ENCODE peak calls at places on chromosomes 5 and 9, in six cellular contexts. K, B, H, Z, G and Y are unnamed samples. For H3K4me1, the result is how much of the 10 kb centered on the place peaks cover.

GRCh38 chr9:137487454-137488329 is 28.6 kb upstream of the NSMF start:
- DNase-seq in G (no peak), Z (no peak), H (no peak), B (peak), K (no peak), Y (no peak)

GRCh38 chr9:92607773-92608172 is 62.2 kb downstream of the IPPK start:
- DNase-seq in G (no peak), Z (no peak), K (peak), B (peak), H (no peak), Y (no peak)

GRCh38 chr9:100150209-100150608 is 51.2 kb downstream of the INVS start:
- DNase-seq in K (no peak), G (no peak), B (peak), Z (no peak), H (no peak), Y (no peak)

GRCh38 chr5:134004626-134005414 is at the start of gene VDAC1:
- DNase-seq in B (peak), G (peak), Z (peak), H (peak), K (peak), Y (peak)

GRCh38 chr5:59036274-59036961 is 453.5 kb downstream of the RAB3C start:
- DNase-seq in Z (no peak), G (no peak), B (peak), H (peak), K (peak), Y (no peak)

GRCh38 chr9:128393171-128393761 is 22.1 kb downstream of the URM1 start:
- DNase-seq in K (no peak), G (no peak), B (peak), Z (no peak), H (no peak), Y (no peak)

GRCh38 chr9:126860757-126861466 is 473 bp downstream of the ZBTB34 start:
- DNase-seq in G (peak), H (no peak), B (peak), K (no peak), Z (peak), Y (peak)

GRCh38 chr5:176650354-176650884 is 3.1 kb downstream of the TSPAN17 start:
- DNase-seq in H (no peak), B (no peak), Z (no peak), G (peak), K (no peak), Y (no peak)

GRCh38 chr9:23821400-23822181 is 4.4 kb downstream of the ELAVL2 start:
- DNase-seq in B (peak), Z (no peak), G (no peak), K (no peak), H (no peak), Y (no peak)

GRCh38 chr5:35120745-35121144 is 73.0 kb upstream of the AGXT2 start:
- DNase-seq in H (no peak), K (no peak), Z (no peak), B (no peak), G (no peak), Y (no peak)

GRCh38 chr5:143515829-143516228 is 112.3 kb upstream of the NR3C1 start:
- DNase-seq in Z (no peak), H (no peak), B (no peak), K (no peak), G (no peak), Y (no peak)

GRCh38 chr9:93173365-93174150 is 10.4 kb upstream of the WNK2 start:
- DNase-seq in H (no peak), Z (no peak), B (peak), K (no peak), G (no peak), Y (no peak)

GRCh38 chr9:94783121-94783664 is 56.7 kb downstream of the AOPEP start:
- DNase-seq in K (peak), B (peak), H (peak), Z (peak), G (peak), Y (peak)

GRCh38 chr9:84067851-84068250 is 87.2 kb downstream of the RMI1 start:
- DNase-seq in Z (no peak), H (no peak), G (no peak), B (no peak), K (no peak), Y (no peak)

GRCh38 chr5:175230299-175230698 is 213.7 kb downstream of the DRD1 start:
- DNase-seq in H (no peak), B (no peak), Z (no peak), G (no peak), K (no peak), Y (no peak)

GRCh38 chr9:109640232-109641078 is 139.5 kb upstream of the PALM2AKAP2 start:
- DNase-seq in Z (no peak), G (no peak), K (peak), H (no peak), B (peak), Y (no peak)

GRCh38 chr5:148957591-148958202 is 105.2 kb downstream of the SH3TC2 start:
- DNase-seq in K (no peak), B (no peak), G (peak), Z (peak), H (peak), Y (peak)

GRCh38 chr5:149364719-149365118 is 6.9 kb downstream of the PCYOX1L start:
- DNase-seq in K (no peak), G (no peak), H (no peak), Z (no peak), B (no peak), Y (no peak)

GRCh38 chr5:178279723-178280438 is 47.3 kb upstream of the PHYKPL start:
- DNase-seq in K (peak), G (peak), H (peak), B (peak), Z (peak), Y (peak)

GRCh38 chr9:83701769-83702168 is 6.0 kb downstream of the UBQLN1 start:
- DNase-seq in G (no peak), K (peak), Z (peak), H (no peak), B (no peak), Y (no peak)

GRCh38 chr5:175689147-175689991 is 31.5 kb downstream of the HRH2 start:
- DNase-seq in H (no peak), G (no peak), B (peak), K (peak), Z (no peak), Y (no peak)

GRCh38 chr5:32814141-32814540 is 103.0 kb downstream of the NPR3 start:
- DNase-seq in G (no peak), H (no peak), B (peak), Z (no peak), K (peak), Y (no peak)

GRCh38 chr9:14348241-14349140 is 34.5 kb upstream of the NFIB start:
- DNase-seq in G (no peak), Z (no peak), B (no peak), K (no peak), H (no peak), Y (no peak)

GRCh38 chr5:173327948-173328895 is at the start of gene STC2:
- DNase-seq in Z (no peak), G (peak), K (peak), B (peak), H (no peak), Y (no peak)

GRCh38 chr5:127799293-127799905 is 96.2 kb downstream of the CCDC192 start:
- DNase-seq in G (no peak), B (no peak), Z (no peak), H (no peak), K (no peak), Y (no peak)

GRCh38 chr5:39198080-39198479 is 21.3 kb downstream of the FYB1 start:
- DNase-seq in H (no peak), K (peak), G (no peak), Z (no peak), B (no peak), Y (no peak)

GRCh38 chr9:129280236-129281231 is 102.5 kb upstream of the IER5L start:
- DNase-seq in B (peak), Z (no peak), H (no peak), K (no peak), G (no peak), Y (no peak)

GRCh38 chr9:36764364-36765076 is 191.8 kb downstream of the MELK start:
- DNase-seq in Z (peak), H (no peak), K (no peak), B (no peak), G (no peak), Y (no peak)

GRCh38 chr9:115267788-115268187 is 149.8 kb upstream of the TNC start:
- DNase-seq in K (no peak), H (no peak), Z (no peak), B (no peak), G (no peak), Y (no peak)

GRCh38 chr5:143014017-143014651 is 244.0 kb downstream of the ARHGAP26 start:
- DNase-seq in B (no peak), H (no peak), K (peak), G (peak), Z (peak), Y (peak)

GRCh38 chr9:123087359-123087888 is 54.0 kb downstream of the GPR21 start:
- DNase-seq in G (no peak), K (no peak), B (no peak), Z (no peak), H (no peak), Y (no peak)
- H3K4me1 ChIP-seq in G (under half), K (under half), B (under half), Z (half or more), H (under half), Y (under half)

DNA sequence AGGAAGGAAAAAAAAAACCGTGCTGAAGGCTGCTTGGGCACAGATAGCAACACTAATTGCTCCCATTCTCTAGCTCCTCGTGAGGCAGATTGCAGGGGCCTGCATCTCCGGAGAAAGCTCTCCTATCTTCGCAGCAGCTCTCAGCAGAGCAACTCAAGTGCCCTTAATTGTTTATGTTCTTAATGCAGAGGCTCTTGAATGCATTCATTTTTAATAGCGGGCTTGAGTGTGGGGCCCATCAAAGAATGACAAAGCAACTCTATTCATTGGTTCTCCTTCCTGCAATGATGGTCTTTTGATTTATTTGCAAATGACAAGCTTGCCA is 23.9 kb downstream of the TLE1 start:
- DNase-seq in K (no peak), G (no peak), H (no peak), Z (no peak), B (no peak), Y (no peak)
- H3K4me3 ChIP-seq in K (no peak), G (no peak), H (no peak), Z (no peak), B (no peak), Y (no peak)

GRCh38 chr5:151095341-151096000 is 14.6 kb upstream of the TNIP1 start:
- DNase-seq in G (peak), H (no peak), B (no peak), Z (no peak), K (no peak), Y (no peak)
- H3K4me1 ChIP-seq in G (under half), H (half or more), B (under half), Z (under half), K (under half), Y (under half)

DNA sequence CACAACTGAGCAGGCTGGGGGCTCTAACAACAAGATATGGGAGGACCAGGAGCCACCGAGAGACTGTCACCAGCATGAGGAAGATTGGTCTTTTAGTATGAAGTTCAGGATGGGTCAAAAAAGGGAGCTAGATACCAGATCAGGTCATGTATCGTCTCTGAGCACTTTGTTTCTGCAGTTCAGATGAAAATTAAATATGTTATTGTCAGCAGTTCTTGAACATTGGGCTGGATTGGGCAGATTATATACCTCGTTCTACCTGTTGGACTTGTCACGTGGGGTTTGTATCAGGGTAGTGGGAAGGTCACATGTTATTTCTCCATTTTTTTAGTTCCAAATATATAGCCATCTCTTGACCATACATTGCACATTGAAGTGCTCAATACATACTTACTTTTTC is 47.3 kb downstream of the RCL1 start:
- DNase-seq in Z (no peak), B (no peak), G (no peak), K (no peak), H (no peak), Y (no peak)
- H3K4me3 ChIP-seq in Z (no peak), B (no peak), G (no peak), K (no peak), H (no peak), Y (no peak)

DNA sequence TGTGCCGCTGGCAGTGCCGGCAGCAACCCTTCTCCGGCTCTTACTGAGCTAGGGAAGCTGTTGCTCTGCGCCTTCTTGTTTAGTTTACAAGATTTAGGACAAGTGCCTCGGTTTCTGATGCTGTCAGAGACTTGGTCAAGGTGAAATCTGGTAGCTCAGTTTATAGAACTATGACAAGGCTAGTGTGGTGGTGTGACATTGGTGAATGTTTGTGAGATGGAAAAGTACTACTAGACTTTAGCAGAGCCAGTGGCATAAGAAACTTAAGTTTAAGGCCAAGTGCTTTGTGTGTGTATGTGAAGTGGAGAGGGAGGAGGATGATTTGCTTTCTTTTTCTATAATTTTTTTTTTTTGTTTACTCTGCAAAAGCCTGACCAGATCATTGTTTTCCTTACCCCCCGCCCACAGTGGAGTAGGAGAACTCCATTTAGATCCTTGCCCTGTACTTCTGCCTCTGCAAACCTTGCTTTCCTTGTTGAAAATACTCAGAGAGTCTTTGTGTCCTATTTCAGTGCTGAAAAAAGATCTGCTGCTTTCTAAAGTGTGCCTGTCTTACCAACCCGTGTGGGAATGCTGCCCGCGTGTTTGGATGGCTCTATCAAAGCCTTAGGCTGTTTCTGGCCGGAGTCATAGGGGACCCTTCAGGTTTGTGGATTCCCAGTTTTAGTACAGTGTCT is 75.9 kb downstream of the TRIO start:
- DNase-seq in B (peak), Z (no peak), H (no peak), K (no peak), G (no peak), Y (no peak)
- H3K4me1 ChIP-seq in B (under half), Z (half or more), H (under half), K (half or more), G (under half), Y (under half)